ENCODE peak calls at places on chromosome 10, in nine cellular contexts. C, L, I, S, F, K, W, B and J are unnamed samples.

GRCh38 chr10:72084094-72084459 is 4.3 kb downstream of the SPOCK2 start:
- DNase-seq in F (no peak), L (no peak), C (no peak), I (no peak), B (no peak), S (peak), W (no peak), K (peak), J (no peak)

GRCh38 chr10:31242902-31243301 is 76.1 kb upstream of the ZEB1 start:
- DNase-seq in S (no peak), B (no peak), L (peak), C (no peak), F (peak), I (peak), W (peak), K (peak), J (peak)

GRCh38 chr10:102401735-102402511 is 6.4 kb downstream of the NFKB2 start:
- DNase-seq in W (peak), K (peak), I (peak), L (peak), C (no peak), S (no peak), F (no peak), B (no peak), J (peak)

GRCh38 chr10:69466158-69466490 is 14.9 kb downstream of the TSPAN15 start:
- DNase-seq in F (no peak), S (no peak), L (no peak), I (no peak), W (no peak), K (no peak), B (no peak), C (no peak), J (no peak)

GRCh38 chr10:26408858-26409494 is 29.2 kb upstream of the APBB1IP start:
- DNase-seq in B (no peak), K (no peak), W (no peak), L (no peak), F (no peak), I (no peak), C (no peak), S (no peak), J (no peak)

GRCh38 chr10:133182190-133182589 is 22.2 kb downstream of the KNDC1 start:
- DNase-seq in I (no peak), K (no peak), B (no peak), W (no peak), C (no peak), S (no peak), F (no peak), L (no peak), J (no peak)

GRCh38 chr10:79184649-79185048 is 115.9 kb downstream of the ZMIZ1 start:
- DNase-seq in W (no peak), C (no peak), F (no peak), S (no peak), L (no peak), I (no peak), K (no peak), B (no peak), J (no peak)

GRCh38 chr10:87852092-87852491 is 11.2 kb downstream of the KLLN start:
- DNase-seq in F (no peak), K (no peak), W (no peak), S (no peak), I (no peak), C (no peak), L (no peak), B (no peak), J (no peak)

GRCh38 chr10:88157981-88158465 is 294.6 kb downstream of the PTEN start:
- DNase-seq in F (no peak), C (no peak), L (peak), B (no peak), I (peak), S (no peak), K (peak), W (no peak), J (peak)

GRCh38 chr10:22849077-22849810 is 78.6 kb upstream of the ARMC3 start:
- DNase-seq in L (peak), I (peak), C (peak), F (no peak), W (no peak), K (peak), B (peak), S (peak), J (peak)

GRCh38 chr10:70578371-70578947 is 24.1 kb downstream of the PRF1 start:
- DNase-seq in I (peak), S (no peak), C (peak), B (no peak), W (peak), L (peak), K (peak), F (peak), J (peak)

GRCh38 chr10:4635883-4636282 is 190.1 kb upstream of the AKR1E2 start:
- DNase-seq in W (no peak), K (no peak), S (no peak), C (no peak), L (no peak), F (no peak), B (no peak), I (no peak), J (no peak)
- H3K4me3 ChIP-seq in W (no peak), K (no peak), S (no peak), C (no peak), L (no peak), F (no peak), B (no peak), I (no peak), J (no peak)

GRCh38 chr10:61456095-61456789 is 3.1 kb upstream of the TMEM26 start:
- DNase-seq in C (no peak), K (peak), S (no peak), B (no peak), I (peak), W (no peak), F (no peak), L (no peak), J (peak)

GRCh38 chr10:61451357-61451756 is 1.8 kb downstream of the TMEM26 start:
- DNase-seq in W (no peak), K (no peak), I (no peak), F (no peak), L (no peak), B (no peak), S (no peak), C (no peak), J (no peak)

GRCh38 chr10:61454541-61454940 is 1.4 kb upstream of the TMEM26 start:
- DNase-seq in I (no peak), S (no peak), C (no peak), W (no peak), F (no peak), L (no peak), K (no peak), B (no peak), J (no peak)

GRCh38 chr10:61452229-61452651 is 941 bp downstream of the TMEM26 start:
- DNase-seq in F (no peak), W (no peak), S (peak), K (peak), I (no peak), L (no peak), B (peak), C (no peak), J (peak)

DNA sequence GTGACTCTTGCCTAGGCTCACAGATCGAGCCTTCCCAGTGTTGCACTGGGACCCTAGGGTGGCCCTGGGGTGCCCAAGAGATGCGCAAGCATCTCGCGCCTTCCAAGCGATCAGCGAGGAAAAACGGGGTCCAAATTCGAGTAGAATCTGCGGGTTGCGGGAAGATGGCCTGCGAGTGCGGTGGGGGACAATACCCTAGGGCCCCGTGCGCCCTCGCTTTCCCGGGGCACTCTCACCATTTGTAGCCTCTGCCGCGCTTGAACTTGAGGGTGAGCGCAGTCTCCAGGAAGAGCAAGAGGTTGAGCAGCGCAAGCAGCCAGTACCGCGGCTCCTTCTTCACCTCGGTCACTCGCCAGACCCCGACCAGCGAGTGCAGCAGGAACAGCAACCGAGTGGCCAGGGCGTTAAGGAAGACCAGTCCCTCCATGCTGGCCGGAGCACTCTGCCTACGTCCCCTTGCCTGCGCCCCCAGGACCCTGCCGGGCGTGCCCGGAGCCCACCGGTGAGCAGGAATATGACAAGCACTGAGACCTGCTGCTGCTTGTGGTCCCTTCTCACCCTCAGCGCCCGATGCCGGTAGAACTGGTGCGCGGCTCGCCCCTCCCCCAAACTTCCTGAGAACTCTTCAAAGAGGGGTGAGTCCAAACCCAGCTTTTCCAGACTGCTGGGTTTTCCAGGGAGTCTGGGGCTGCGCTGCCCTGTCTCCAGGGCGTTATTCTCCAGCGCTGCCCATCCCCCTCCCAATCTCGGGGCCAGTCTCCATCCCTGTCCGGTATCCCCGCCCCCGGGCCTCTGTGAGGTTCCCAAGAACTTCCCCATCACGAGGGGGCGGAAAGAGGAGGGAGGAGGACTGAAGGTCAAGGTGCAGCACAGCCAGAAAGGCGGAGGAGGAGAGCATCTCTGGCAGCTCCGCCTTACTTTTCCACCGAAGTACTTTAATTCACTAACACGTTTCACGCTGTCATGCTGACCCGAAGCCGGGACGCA is at the start of gene TMEM26:
- DNase-seq in S (peak), I (peak), K (peak), W (no peak), C (peak), F (no peak), L (peak), B (peak), J (peak)
- TF ChIP-seq CTCF in S (no peak), I (no peak), K (no peak), W (no peak), C (no peak), F (no peak), L (no peak), B (no peak), J (no peak)

DNA sequence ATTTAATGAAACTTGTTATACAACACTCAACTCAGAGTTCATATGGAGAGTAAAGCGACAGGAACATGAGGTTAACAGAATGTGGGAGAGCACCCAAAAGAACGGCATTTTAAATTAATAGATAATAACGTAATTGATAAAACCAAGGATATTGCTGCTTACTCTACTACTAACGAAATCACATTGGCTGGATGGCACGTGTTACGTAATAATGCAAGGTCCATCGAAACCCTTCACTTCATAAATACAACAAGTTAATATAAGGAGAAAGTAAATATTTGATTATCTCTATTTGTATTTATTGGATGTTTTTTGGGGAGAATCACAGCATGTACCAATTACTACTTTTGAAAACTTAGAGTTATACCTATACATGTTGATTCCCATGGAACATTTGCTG is 1.5 kb downstream of the PRKG1 start:
- DNase-seq in B (no peak), I (no peak), W (no peak), S (no peak), K (peak), C (no peak), L (no peak), F (no peak), J (no peak)
- H3K4me3 ChIP-seq in B (no peak), I (peak), W (no peak), S (peak), K (peak), C (no peak), L (peak), F (no peak), J (no peak)

GRCh38 chr10:123996302-123996701 is 97.1 kb downstream of the CHST15 start:
- DNase-seq in L (no peak), F (no peak), S (no peak), C (peak), I (no peak), K (no peak), W (no peak), B (no peak), J (no peak)

GRCh38 chr10:123995082-123995460 is 98.3 kb downstream of the CHST15 start:
- DNase-seq in W (no peak), K (no peak), B (no peak), S (peak), C (peak), L (no peak), F (peak), I (no peak), J (no peak)

GRCh38 chr10:123997013-123997412 is 96.4 kb downstream of the CHST15 start:
- DNase-seq in C (no peak), I (no peak), L (no peak), K (no peak), S (no peak), F (no peak), B (no peak), W (no peak), J (no peak)

GRCh38 chr10:123994417-123995081 is 98.8 kb downstream of the CHST15 start:
- DNase-seq in S (peak), L (peak), K (peak), W (peak), I (peak), F (peak), C (peak), B (peak), J (peak)

GRCh38 chr10:123995461-123996131 is 97.8 kb downstream of the CHST15 start:
- DNase-seq in I (peak), S (peak), K (peak), L (peak), B (peak), F (peak), W (peak), C (peak), J (peak)
- TF ChIP-seq CTCF in I (peak), S (peak), K (peak), L (peak), B (no peak), F (peak), W (peak), C (peak), J (peak)

DNA sequence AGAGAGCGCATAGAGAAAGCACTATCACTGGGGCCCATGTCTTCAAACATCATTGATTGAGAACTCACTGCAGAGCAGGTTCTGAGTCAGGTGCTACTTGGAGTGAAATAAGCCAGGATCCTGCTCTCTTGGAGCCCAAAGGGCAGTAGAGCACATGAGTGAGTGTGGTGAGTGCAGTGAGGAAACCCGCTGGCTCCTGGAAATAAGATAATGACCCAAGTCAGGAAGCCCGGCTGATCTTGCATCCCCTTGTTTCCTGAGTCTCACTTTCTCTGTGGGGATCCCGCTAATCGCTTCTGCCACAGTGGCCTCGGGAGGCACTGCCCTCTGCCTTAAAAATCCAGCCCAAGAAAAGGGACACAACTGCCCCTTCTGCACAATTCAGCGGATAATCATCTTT is 7.1 kb upstream of the FAM107B start:
- DNase-seq in B (no peak), S (no peak), L (no peak), F (no peak), W (no peak), I (no peak), K (no peak), C (no peak), J (no peak)
- H3K4me3 ChIP-seq in B (no peak), S (no peak), L (no peak), F (no peak), W (no peak), I (no peak), K (no peak), C (no peak), J (no peak)